ENCODE peak calls at places on chromosome 21, in seven cellular contexts. Y, V, I, N, S, P and J are unnamed samples.

GRCh38 chr21:45255381-45256020 is 32.2 kb downstream of the POFUT2 start:
- DNase-seq in I (no peak), S (no peak), N (peak), Y (no peak), P (no peak), V (no peak), J (peak)

GRCh38 chr21:31905444-31906400 is 32.9 kb downstream of the HUNK start:
- DNase-seq in Y (no peak), P (no peak), S (no peak), N (no peak), I (no peak), V (no peak), J (no peak)

GRCh38 chr21:23160914-23161313 is 2162.7 kb downstream of the NCAM2 start:
- DNase-seq in I (no peak), V (no peak), N (no peak), P (no peak), Y (no peak), S (peak), J (no peak)

GRCh38 chr21:45570826-45571601 is 28.8 kb upstream of the SLC19A1 start:
- DNase-seq in V (no peak), P (no peak), N (no peak), Y (no peak), S (no peak), I (no peak), J (peak)

GRCh38 chr21:44893278-44893556 is 19.7 kb upstream of the PTTG1IP start:
- DNase-seq in I (peak), N (no peak), S (no peak), P (no peak), Y (no peak), V (no peak), J (no peak)

GRCh38 chr21:42609806-42610205 is 43.6 kb upstream of the PDE9A start:
- DNase-seq in I (no peak), N (no peak), Y (no peak), P (no peak), V (no peak), S (no peak), J (no peak)

GRCh38 chr21:29433366-29434059 is 134.8 kb downstream of the BACH1 start:
- DNase-seq in S (no peak), I (no peak), P (no peak), V (no peak), N (no peak), Y (no peak), J (no peak)

GRCh38 chr21:35635261-35635660 is 425.1 kb downstream of the SETD4 start:
- DNase-seq in N (no peak), S (no peak), P (no peak), I (no peak), V (no peak), Y (no peak), J (no peak)

GRCh38 chr21:44874240-44874496 is 678 bp upstream of the PTTG1IP start:
- DNase-seq in I (no peak), V (no peak), Y (no peak), N (no peak), P (no peak), S (peak), J (no peak)

GRCh38 chr21:15363921-15364320 is 299.1 kb upstream of the NRIP1 start:
- DNase-seq in S (no peak), N (no peak), I (no peak), Y (no peak), V (no peak), P (no peak), J (no peak)

GRCh38 chr21:27045281-27045985 is 78.5 kb upstream of the ADAMTS5 start:
- DNase-seq in I (no peak), S (no peak), P (no peak), Y (no peak), N (no peak), V (no peak), J (no peak)

GRCh38 chr21:35178098-35178497 is 129.0 kb upstream of the RUNX1 start:
- DNase-seq in P (no peak), I (no peak), N (no peak), V (no peak), Y (no peak), S (no peak), J (no peak)

GRCh38 chr21:45920824-45921600 is 60.6 kb upstream of the COL6A1 start:
- DNase-seq in Y (no peak), S (no peak), V (no peak), I (no peak), N (no peak), P (no peak), J (no peak)

GRCh38 chr21:45219517-45219916 is 68.2 kb downstream of the POFUT2 start:
- DNase-seq in I (no peak), V (no peak), S (no peak), P (no peak), N (no peak), Y (no peak), J (no peak)

GRCh38 chr21:46254208-46254975 is 25.8 kb upstream of the LSS start:
- DNase-seq in N (no peak), Y (no peak), S (no peak), I (no peak), V (no peak), P (no peak), J (no peak)